ENCODE peak calls at places on chromosomes 3 and 15, in four cellular contexts. C is IMR-90, H is heart left ventricle, G is dorsolateral prefrontal cortex. S is an unnamed sample.

GRCh38 chr15:36571301-36571700 is 8.1 kb upstream of the CDIN1 start:
- DNase-seq in C (peak), H (no peak), G (no peak), S (no peak)

GRCh38 chr15:74580538-74581350 is 34.9 kb upstream of the CLK3 start:
- DNase-seq in C (no peak), H (peak), G (no peak), S (no peak)

GRCh38 chr3:110272525-110272924 is 799.1 kb upstream of the NECTIN3 start:
- DNase-seq in C (no peak), H (no peak), G (no peak), S (no peak)

GRCh38 chr3:29186131-29186599 is 94.7 kb upstream of the RBMS3 start:
- DNase-seq in C (peak), H (no peak), G (no peak), S (peak)

GRCh38 chr3:42601898-42602581 is 1.6 kb downstream of the NKTR start:
- DNase-seq in C (peak), H (no peak), G (no peak), S (no peak)

GRCh38 chr3:182650568-182651128 is 142.7 kb upstream of the ATP11B start:
- DNase-seq in C (no peak), H (no peak), G (no peak), S (no peak)

GRCh38 chr15:68781766-68782588 is 38.7 kb downstream of the ANP32A start:
- DNase-seq in C (no peak), H (peak), G (no peak), S (no peak)

GRCh38 chr15:91921188-91921820 is 67.8 kb downstream of the SLCO3A1 start:
- DNase-seq in C (peak), H (no peak), G (no peak), S (no peak)

GRCh38 chr3:177713921-177714900 is 516.9 kb upstream of the TBL1XR1 start:
- DNase-seq in C (no peak), H (no peak), G (no peak), S (no peak)

GRCh38 chr3:61357902-61358301 is 106.7 kb upstream of the FHIT start:
- DNase-seq in C (no peak), H (no peak), G (no peak), S (no peak)

GRCh38 chr3:115623414-115623868 is at the start of gene GAP43:
- DNase-seq in C (peak), H (peak), G (peak), S (peak)

GRCh38 chr15:67824900-67825879 is at the start of gene SKOR1:
- DNase-seq in C (peak), H (no peak), G (no peak), S (peak)

GRCh38 chr15:27683126-27683525 is 416.0 kb downstream of the OCA2 start:
- DNase-seq in C (no peak), H (no peak), G (no peak), S (no peak)

GRCh38 chr3:187989458-187990153 is 164.4 kb upstream of the LPP start:
- DNase-seq in C (no peak), H (no peak), G (no peak), S (no peak)

GRCh38 chr3:69240651-69241578 is 118.5 kb upstream of the LMOD3 start:
- DNase-seq in C (no peak), H (no peak), G (no peak), S (peak)

GRCh38 chr3:132598181-132598580 is 1.1 kb downstream of the ACKR4 start:
- DNase-seq in C (no peak), H (no peak), G (no peak), S (no peak)

GRCh38 chr15:60932051-60932915 is 296.8 kb downstream of the RORA start:
- DNase-seq in C (peak), H (no peak), G (no peak), S (no peak)

GRCh38 chr15:92898988-92899909 is 875 bp upstream of the CHD2 start:
- DNase-seq in C (peak), H (no peak), G (no peak), S (no peak)

GRCh38 chr15:52021128-52021671 is 2.2 kb downstream of the MAPK6 start:
- DNase-seq in C (peak), H (peak), G (no peak), S (peak)

GRCh38 chr3:115760722-115761121 is 137.4 kb downstream of the GAP43 start:
- DNase-seq in C (no peak), H (no peak), G (no peak), S (no peak)

GRCh38 chr3:142723968-142724681 is at the start of gene TRPC1:
- DNase-seq in C (peak), H (peak), G (peak), S (peak)

GRCh38 chr3:57161915-57162314 is 3.2 kb downstream of the IL17RD start:
- DNase-seq in C (no peak), H (no peak), G (no peak), S (no peak)

GRCh38 chr3:57165637-57166036 is 484 bp upstream of the IL17RD start:
- DNase-seq in C (no peak), H (no peak), G (no peak), S (no peak)

GRCh38 chr3:57164606-57165573 is at the start of gene IL17RD:
- DNase-seq in C (peak), H (peak), G (peak), S (peak)

GRCh38 chr3:57163751-57164150 is 1.4 kb downstream of the IL17RD start:
- DNase-seq in C (no peak), H (no peak), G (no peak), S (no peak)

GRCh38 chr3:57164217-57164605 is 942 bp downstream of the IL17RD start:
- DNase-seq in C (peak), H (peak), G (no peak), S (no peak)
- H3K4me3 ChIP-seq in C (peak), H (peak), G (peak), S (peak)

GRCh38 chr3:148202386-148202785 is 495.3 kb upstream of the AGTR1 start:
- DNase-seq in C (no peak), H (no peak), G (no peak), S (no peak)
- TF ChIP-seq CTCF in C (no peak), H (no peak), G (no peak), S (no peak)

GRCh38 chr15:45113380-45113990 is 487 bp downstream of the DUOX2 start:
- DNase-seq in C (no peak), H (no peak), G (no peak), S (no peak)

GRCh38 chr15:45114076-45114750 is at the start of the genes DUOX2 and DUOXA2:
- DNase-seq in C (no peak), H (no peak), G (no peak), S (no peak)

GRCh38 chr15:45111390-45112142 is 2.4 kb downstream of the DUOX2 start:
- DNase-seq in C (no peak), H (no peak), G (no peak), S (no peak)

GRCh38 chr15:45112143-45112591 is 1.8 kb downstream of the DUOX2 start:
- DNase-seq in C (no peak), H (no peak), G (no peak), S (no peak)

DNA sequence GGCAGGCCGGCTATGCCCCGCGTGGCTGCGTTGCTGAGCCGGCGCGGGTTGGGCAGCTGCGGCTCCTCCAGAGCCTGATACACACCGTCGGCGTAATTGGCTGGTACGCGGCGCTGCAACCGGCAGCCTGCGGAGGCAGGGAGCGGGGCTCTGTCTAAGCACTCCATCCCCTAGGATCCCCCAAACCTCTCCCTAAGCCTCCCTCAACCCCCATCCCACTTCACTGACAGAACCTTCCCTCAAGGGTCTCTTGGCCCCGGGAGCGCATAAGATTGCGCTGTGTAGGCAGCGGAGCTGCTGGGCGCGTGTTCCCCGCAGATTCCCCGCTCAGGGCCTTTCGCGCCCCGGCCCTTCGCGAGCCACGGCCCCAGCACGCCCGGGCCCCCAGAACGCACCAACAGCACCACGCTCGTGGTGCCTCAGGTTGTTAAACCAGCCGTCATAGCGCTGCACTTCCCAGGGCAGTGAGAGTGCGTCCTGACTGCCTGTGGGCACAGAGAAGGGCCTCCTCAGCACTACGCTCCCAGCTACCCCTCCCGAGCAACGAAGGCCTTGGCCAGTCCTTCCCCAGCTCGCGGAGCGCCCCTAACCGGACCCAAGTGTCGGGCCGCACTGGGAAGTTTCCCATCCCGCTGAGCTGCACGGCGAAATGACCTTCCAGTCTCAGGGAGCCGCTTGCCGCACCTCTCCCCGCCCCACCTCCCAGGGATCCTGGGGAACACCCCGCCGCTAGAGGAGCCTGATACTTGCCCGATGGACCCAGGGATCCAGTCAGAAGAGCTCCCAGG is 1.2 kb downstream of the DUOX2 start:
- DNase-seq in C (no peak), H (no peak), G (no peak), S (no peak)
- H3K4me3 ChIP-seq in C (no peak), H (no peak), G (peak), S (no peak)

GRCh38 chr3:111735912-111736311 is 123.2 kb upstream of the PHLDB2 start:
- DNase-seq in C (no peak), H (no peak), G (no peak), S (no peak)

GRCh38 chr3:111733154-111733553 is 125.9 kb upstream of the PHLDB2 start:
- DNase-seq in C (no peak), H (no peak), G (no peak), S (no peak)

GRCh38 chr3:111733856-111734255 is 125.2 kb upstream of the PHLDB2 start:
- DNase-seq in C (no peak), H (no peak), G (no peak), S (no peak)

GRCh38 chr3:111735271-111735758 is 123.8 kb upstream of the PHLDB2 start:
- DNase-seq in C (peak), H (no peak), G (no peak), S (peak)

DNA sequence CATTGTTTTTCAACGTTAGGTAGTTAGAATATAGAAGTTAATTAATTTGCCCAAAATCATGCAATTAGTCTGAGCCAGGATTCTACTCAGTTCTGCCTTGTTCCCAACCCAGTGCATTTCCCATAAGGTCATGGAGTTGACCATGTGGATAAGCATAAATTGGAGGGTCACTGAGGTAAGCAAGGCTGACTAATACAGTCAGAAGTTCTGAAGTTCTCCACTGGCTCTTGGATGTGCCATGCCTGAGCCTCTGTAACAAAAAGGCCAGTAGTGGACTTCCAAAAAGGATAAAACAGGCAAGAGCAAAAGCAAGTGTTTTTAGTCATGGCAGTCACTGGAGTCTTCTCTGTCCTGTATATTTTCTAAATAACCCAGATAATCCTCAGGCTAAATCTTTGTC is 124.4 kb upstream of the PHLDB2 start:
- DNase-seq in C (no peak), H (no peak), G (no peak), S (no peak)
- TF ChIP-seq CTCF in C (no peak), H (no peak), G (no peak), S (no peak)

DNA sequence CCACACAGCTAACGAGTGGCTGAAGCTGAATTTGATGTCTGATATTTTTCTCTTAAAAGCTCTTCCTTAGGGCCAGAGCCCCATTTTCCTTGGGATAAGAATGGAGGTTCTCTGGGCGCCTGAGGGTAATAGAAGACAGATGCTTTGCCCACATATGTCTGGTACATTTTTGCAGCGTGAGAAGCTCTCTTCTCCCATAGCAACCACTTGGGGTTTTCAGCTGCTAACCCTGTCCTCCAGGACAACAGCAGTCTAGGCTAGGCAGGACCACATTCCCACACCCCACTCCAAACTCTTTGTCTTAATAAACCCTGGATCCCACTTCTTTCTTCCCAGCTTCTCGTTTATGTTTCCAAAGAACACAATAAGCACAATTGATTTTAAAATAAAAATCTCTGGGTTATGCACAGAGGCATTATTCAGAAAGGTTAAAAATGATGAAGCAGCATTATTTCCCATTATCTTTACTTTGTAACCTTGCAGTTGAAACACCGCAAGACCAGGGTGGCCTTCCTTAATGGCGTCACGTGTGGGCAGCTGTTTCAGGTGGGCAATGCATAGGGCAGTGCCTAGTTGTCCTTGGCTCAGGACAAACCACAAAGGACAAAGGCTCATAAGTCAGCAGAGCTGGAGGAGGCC is 56.5 kb upstream of the NTRK3 start:
- DNase-seq in C (no peak), H (no peak), G (no peak), S (no peak)
- H3K4me3 ChIP-seq in C (no peak), H (no peak), G (no peak), S (no peak)

DNA sequence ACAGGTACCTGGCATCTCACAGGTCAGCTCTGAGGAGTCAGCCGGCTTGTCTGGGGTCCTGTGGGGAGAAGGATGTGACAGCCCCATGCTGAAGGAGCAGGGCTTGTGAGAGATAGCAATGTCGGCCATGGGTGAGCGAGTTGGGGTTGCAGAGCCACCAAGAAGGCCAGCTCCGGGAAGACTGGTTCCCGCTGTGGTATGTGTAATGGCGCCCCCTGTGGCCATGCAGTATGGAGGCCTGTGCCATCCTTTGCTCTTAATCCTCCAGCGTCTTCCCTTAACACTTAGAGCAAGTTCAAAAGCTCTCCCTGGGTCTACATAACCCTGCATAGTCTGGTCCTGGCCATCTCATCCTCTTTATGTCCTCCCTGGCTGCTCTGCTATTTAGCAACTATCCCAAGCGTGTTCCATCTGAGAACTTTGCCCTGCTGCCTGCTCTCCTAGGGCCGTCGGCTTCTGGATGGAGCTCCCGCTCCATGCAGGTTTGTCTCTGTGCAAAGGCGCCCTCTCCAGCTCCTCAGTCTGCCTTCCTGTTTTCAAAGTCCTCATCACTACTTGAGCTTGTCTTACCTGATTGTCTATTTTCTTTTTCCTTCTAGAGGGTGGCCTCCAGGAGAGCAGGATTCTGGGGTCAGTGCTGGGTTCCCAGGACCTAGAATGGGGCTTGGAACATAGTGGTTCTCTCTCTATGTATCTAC is 40.8 kb upstream of the IQCF6 start:
- DNase-seq in C (no peak), H (no peak), G (no peak), S (no peak)
- TF ChIP-seq CTCF in C (no peak), H (no peak), G (no peak), S (peak)